ENCODE peak calls at places on chromosome 18, in eight cellular contexts. S, F, J, G, Q, L, N and U are unnamed samples.

GRCh38 chr18:8780227-8780626 is 74.9 kb downstream of the MTCL1 start:
- DNase-seq in S (no peak), F (no peak), J (no peak), G (no peak), Q (no peak), L (no peak), N (no peak), U (no peak)

GRCh38 chr18:22349317-22349898 is 68.3 kb downstream of the CTAGE1 start:
- DNase-seq in S (no peak), F (no peak), J (no peak), G (no peak), Q (no peak), L (no peak), N (no peak), U (no peak)

GRCh38 chr18:56148373-56148772 is 490.0 kb downstream of the TXNL1 start:
- DNase-seq in S (peak), F (peak), J (no peak), G (no peak), Q (peak), L (no peak), N (no peak), U (no peak)

GRCh38 chr18:413263-413662 is 87.2 kb downstream of the COLEC12 start:
- DNase-seq in S (no peak), F (peak), J (no peak), G (no peak), Q (no peak), L (no peak), N (no peak), U (no peak)

GRCh38 chr18:22286576-22286975 is 117.2 kb downstream of the GATA6 start:
- DNase-seq in S (peak), F (peak), J (no peak), G (no peak), Q (no peak), L (no peak), N (no peak), U (no peak)

GRCh38 chr18:62827397-62827796 is 112.1 kb downstream of the PHLPP1 start:
- DNase-seq in S (no peak), F (no peak), J (no peak), G (no peak), Q (no peak), L (no peak), N (no peak), U (no peak)

GRCh38 chr18:63889641-63890040 is 2.1 kb downstream of the SERPINB2 start:
- DNase-seq in S (no peak), F (no peak), J (no peak), G (no peak), Q (no peak), L (no peak), N (no peak), U (no peak)

GRCh38 chr18:63422862-63423304 is 607 bp upstream of the VPS4B start:
- DNase-seq in S (no peak), F (no peak), J (no peak), G (no peak), Q (no peak), L (no peak), N (no peak), U (peak)

GRCh38 chr18:12287684-12288405 is 20.2 kb upstream of the TUBB6 start:
- DNase-seq in S (peak), F (peak), J (peak), G (no peak), Q (peak), L (peak), N (peak), U (peak)

GRCh38 chr18:10715791-10716190 is 190.0 kb downstream of the NAPG start:
- DNase-seq in S (peak), F (peak), J (no peak), G (no peak), Q (no peak), L (peak), N (no peak), U (no peak)

GRCh38 chr18:61817086-61817485 is 75.7 kb downstream of the RNF152 start:
- DNase-seq in S (no peak), F (no peak), J (no peak), G (no peak), Q (no peak), L (no peak), N (no peak), U (no peak)

GRCh38 chr18:8084160-8084559 is 517.0 kb downstream of the PTPRM start:
- DNase-seq in S (peak), F (peak), J (peak), G (no peak), Q (peak), L (no peak), N (peak), U (no peak)

GRCh38 chr18:23133860-23134779 is 1.2 kb upstream of the CABLES1 start:
- DNase-seq in S (no peak), F (peak), J (no peak), G (no peak), Q (no peak), L (peak), N (peak), U (no peak)

GRCh38 chr18:55781481-55781957 is 193.5 kb upstream of the TCF4 start:
- DNase-seq in S (peak), F (peak), J (peak), G (no peak), Q (peak), L (no peak), N (peak), U (no peak)

GRCh38 chr18:4106407-4107033 is 348.6 kb downstream of the DLGAP1 start:
- DNase-seq in S (peak), F (peak), J (peak), G (peak), Q (peak), L (no peak), N (peak), U (peak)